ENCODE peak calls at places on chromosome 17, in ten cellular contexts. P is CD4-positive, alpha-beta T cell; C is GM12865; X is AG09319; Z is neural crest cell; A is cardiac muscle cell; K is mammary epithelial cell; I is glutamatergic neuron; E is fibroblast of lung; R is CD8-positive, alpha-beta T cell. Q is an unnamed sample.

GRCh38 chr17:43444223-43445008 is 39.4 kb upstream of the DHX8 start:
- DNase-seq in Z (no peak), E (no peak), R (no peak), K (peak), P (no peak), C (no peak), I (no peak), X (peak), A (no peak), Q (no peak)

GRCh38 chr17:17876959-17877547 is 40.3 kb upstream of the SREBF1 start:
- DNase-seq in Z (no peak), R (no peak), A (peak), I (no peak), K (no peak), C (no peak), P (no peak), X (no peak), E (peak), Q (no peak)

GRCh38 chr17:48037924-48038323 is 327 bp upstream of the COPZ2 start:
- DNase-seq in C (no peak), X (no peak), K (no peak), Z (no peak), R (no peak), E (no peak), I (no peak), A (no peak), P (no peak), Q (no peak)

GRCh38 chr17:34303606-34304005 is 15.6 kb upstream of the CCL8 start:
- DNase-seq in X (no peak), A (no peak), R (no peak), Z (no peak), C (no peak), E (no peak), K (no peak), P (no peak), I (no peak), Q (no peak)

GRCh38 chr17:79944821-79945391 is 90.8 kb downstream of the TBC1D16 start:
- DNase-seq in R (no peak), C (no peak), K (no peak), P (no peak), A (no peak), Z (no peak), E (no peak), I (no peak), X (no peak), Q (no peak)

GRCh38 chr17:49850772-49851386 is 3.0 kb upstream of the TAC4 start:
- DNase-seq in K (no peak), E (no peak), Z (no peak), A (peak), X (no peak), R (peak), C (no peak), I (no peak), P (no peak), Q (no peak)

GRCh38 chr17:35312790-35313711 is 60.4 kb downstream of the SLFN11 start:
- DNase-seq in K (peak), I (peak), P (peak), C (peak), R (peak), E (peak), X (peak), Z (peak), A (peak), Q (peak)

GRCh38 chr17:9644910-9645751 is at the start of gene USP43:
- DNase-seq in E (no peak), P (no peak), A (peak), R (no peak), I (peak), C (no peak), Z (peak), K (peak), X (no peak), Q (peak)

GRCh38 chr17:32805029-32805976 is 71.6 kb downstream of the MYO1D start:
- DNase-seq in R (no peak), A (no peak), I (no peak), P (no peak), C (no peak), E (no peak), Z (no peak), X (no peak), K (peak), Q (no peak)
- TF ChIP-seq CTCF in R (no peak), A (no peak), I (no peak), P (no peak), C (no peak), E (no peak), Z (no peak), X (no peak), K (no peak), Q (no peak)

GRCh38 chr17:73305845-73306836 is 5.7 kb downstream of the CDC42EP4 start:
- DNase-seq in A (no peak), E (no peak), X (no peak), C (no peak), K (no peak), I (no peak), R (no peak), P (no peak), Z (no peak), Q (no peak)

GRCh38 chr17:73304438-73304837 is 7.4 kb downstream of the CDC42EP4 start:
- DNase-seq in E (no peak), K (no peak), C (no peak), I (no peak), Z (no peak), A (no peak), X (no peak), P (no peak), R (no peak), Q (no peak)

GRCh38 chr17:73307130-73307529 is 4.7 kb downstream of the CDC42EP4 start:
- DNase-seq in P (no peak), A (no peak), E (no peak), R (no peak), K (no peak), Z (no peak), C (no peak), I (no peak), X (no peak), Q (no peak)

GRCh38 chr17:73302189-73302588 is 9.6 kb downstream of the CDC42EP4 start:
- DNase-seq in A (no peak), Z (no peak), C (no peak), P (no peak), R (no peak), I (no peak), K (no peak), X (no peak), E (no peak), Q (no peak)

DNA sequence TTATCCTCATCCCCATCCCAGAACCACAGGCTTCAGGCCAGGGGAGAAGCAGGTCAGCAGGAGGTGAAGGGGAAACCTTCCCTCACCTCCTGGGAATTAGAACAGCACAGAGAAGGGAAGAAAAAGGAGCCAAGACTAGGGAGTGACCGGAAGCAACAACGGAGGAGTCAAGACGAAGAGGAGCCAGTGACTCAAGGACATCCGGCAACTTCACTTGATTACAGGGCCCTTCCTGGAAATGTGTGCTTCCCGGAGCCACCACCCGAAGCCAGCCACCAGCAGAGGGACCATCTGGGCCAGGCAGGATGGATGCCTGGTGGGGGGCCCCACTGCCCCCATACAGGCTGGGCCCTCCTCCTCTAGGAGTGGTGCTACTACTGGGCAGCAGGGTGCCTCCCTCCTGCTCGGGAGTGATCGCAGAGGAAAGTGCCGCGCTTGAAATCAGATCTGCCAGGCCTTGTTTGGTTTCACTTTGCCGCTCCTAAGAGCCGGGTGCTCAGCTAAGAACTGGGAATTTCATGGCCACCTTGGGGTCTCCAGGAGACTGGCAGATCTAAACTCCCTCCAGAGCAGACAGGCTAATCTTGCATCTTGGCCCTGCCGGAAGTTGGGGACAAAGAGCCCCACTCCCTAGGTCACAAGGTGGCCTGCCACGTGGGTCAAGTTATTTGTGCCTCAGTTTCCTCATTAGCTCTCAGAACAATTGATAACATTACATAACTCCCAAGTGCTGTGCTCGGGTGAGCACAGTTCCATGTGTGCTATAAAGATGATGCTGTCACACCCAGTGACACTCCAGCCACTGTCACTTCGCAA is 6.6 kb downstream of the CDC42EP4 start:
- DNase-seq in C (no peak), Z (no peak), K (peak), A (peak), P (no peak), E (peak), I (no peak), R (no peak), X (no peak), Q (no peak)
- TF ChIP-seq CTCF in C (no peak), Z (peak), K (peak), A (peak), P (no peak), E (peak), I (no peak), R (no peak), X (peak), Q (no peak)

DNA sequence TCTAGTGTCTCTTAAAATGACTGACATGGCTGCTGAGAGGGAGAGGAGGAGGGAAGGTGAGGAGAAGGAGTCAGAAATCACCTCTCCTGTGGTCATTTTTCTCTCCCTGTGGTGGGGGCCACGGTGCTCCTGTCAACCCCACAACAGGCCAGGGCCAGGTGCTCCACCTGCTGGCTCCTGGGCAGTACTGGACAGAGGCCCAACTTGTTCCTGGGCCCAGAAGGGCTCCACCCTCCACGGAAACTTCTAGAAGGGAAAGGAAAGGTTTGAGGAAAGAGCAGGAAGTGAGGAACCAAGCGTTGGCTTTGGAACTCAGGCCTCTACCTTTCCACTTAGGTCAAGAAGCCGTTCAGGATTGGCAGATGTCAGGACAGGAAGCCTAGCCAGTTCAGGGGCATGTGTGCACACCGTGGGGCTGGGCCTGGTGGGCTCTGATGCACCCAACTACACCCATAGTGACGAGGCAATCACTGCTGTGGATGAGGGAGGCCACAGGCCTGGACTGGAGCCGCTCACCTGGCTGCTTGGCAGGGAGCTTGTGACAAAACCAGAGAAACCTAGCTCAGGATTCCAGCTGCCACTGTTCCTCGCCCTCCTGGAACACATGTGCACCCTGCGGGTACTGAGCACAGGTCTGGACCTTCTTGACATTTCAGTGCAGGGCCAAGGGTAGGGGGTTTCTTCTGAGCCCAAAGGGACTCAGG is 36.1 kb downstream of the WNT3 start:
- DNase-seq in C (peak), I (no peak), A (peak), X (no peak), R (no peak), P (no peak), Z (no peak), E (no peak), K (peak), Q (peak)
- TF ChIP-seq CTCF in C (peak), I (no peak), A (peak), X (peak), R (peak), P (no peak), Z (peak), E (peak), K (peak), Q (peak)

GRCh38 chr17:6713130-6713917 is at the start of gene SLC13A5:
- DNase-seq in P (no peak), I (peak), E (peak), X (no peak), Z (peak), A (peak), R (no peak), C (no peak), K (peak), Q (peak)
- TF ChIP-seq CTCF in P (no peak), I (peak), E (peak), X (peak), Z (peak), A (peak), R (no peak), C (no peak), K (peak), Q (peak)

GRCh38 chr17:57903961-57904360 is 51.3 kb downstream of the CUEDC1 start:
- DNase-seq in Z (no peak), I (no peak), C (no peak), P (no peak), E (no peak), X (no peak), R (no peak), A (no peak), K (no peak), Q (no peak)

GRCh38 chr17:57905875-57906455 is 49.2 kb downstream of the CUEDC1 start:
- DNase-seq in P (no peak), C (peak), I (no peak), K (no peak), X (no peak), A (no peak), Z (no peak), E (no peak), R (no peak), Q (no peak)

GRCh38 chr17:57908278-57908677 is 46.9 kb downstream of the CUEDC1 start:
- DNase-seq in Z (no peak), A (no peak), X (no peak), P (no peak), I (no peak), K (no peak), C (no peak), R (no peak), E (no peak), Q (no peak)

GRCh38 chr17:57909548-57909947 is 45.7 kb downstream of the CUEDC1 start:
- DNase-seq in R (no peak), A (no peak), X (no peak), C (no peak), K (no peak), P (no peak), I (no peak), Z (no peak), E (no peak), Q (no peak)

DNA sequence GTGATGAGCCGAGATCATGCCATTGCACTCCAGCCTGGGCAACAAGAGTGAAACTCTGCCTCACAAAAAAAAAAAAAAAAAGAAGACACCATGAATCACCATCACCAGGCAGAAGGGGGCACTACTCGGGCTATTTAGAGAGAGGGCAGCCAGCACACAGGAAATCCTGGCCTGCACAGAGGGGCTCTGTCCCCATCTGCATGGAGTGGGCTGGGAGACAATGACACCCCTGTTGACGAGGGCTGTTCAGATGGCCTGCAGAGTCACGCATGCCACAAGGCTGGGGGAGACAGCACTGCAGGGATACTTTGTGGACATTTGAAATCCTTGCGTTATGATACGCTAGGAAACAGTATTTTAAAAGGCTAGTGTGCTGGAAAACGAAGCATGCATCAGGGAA is 48.3 kb downstream of the CUEDC1 start:
- DNase-seq in C (peak), Z (peak), K (no peak), P (no peak), X (no peak), R (no peak), E (no peak), I (no peak), A (peak), Q (no peak)
- TF ChIP-seq CTCF in C (peak), Z (no peak), K (peak), P (no peak), X (no peak), R (no peak), E (peak), I (no peak), A (peak), Q (no peak)

DNA sequence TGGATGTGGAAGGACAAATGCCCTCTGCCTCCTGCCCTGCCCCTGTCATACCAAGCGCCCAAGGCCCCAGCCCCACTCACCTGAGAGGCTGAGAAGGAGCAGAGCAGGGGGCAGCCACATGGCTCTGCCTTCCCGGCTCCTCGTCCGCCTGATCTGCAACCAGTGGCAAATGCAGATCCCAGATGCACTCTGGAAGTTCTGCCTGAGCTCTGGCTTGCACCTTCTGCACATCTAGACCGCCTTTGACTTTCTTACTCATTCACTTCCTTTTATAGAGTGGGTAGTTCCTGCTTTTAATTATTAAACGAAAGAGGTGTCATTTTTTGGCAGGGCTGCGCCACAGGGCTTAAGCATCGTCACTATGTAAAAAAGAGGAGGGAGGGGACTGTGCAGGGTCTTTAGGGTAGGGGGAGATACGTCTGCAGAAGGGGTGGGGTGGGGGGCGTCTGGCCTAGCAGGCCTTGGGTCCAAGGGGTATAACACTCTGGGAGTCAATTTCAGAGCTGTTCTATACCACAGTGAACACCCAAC is at the start of gene CD300LB:
- DNase-seq in I (no peak), X (no peak), P (no peak), Z (no peak), R (no peak), E (no peak), K (no peak), A (no peak), C (no peak), Q (no peak)
- TF ChIP-seq CTCF in I (no peak), X (no peak), P (no peak), Z (no peak), R (no peak), E (no peak), K (no peak), A (no peak), C (no peak), Q (no peak)

DNA sequence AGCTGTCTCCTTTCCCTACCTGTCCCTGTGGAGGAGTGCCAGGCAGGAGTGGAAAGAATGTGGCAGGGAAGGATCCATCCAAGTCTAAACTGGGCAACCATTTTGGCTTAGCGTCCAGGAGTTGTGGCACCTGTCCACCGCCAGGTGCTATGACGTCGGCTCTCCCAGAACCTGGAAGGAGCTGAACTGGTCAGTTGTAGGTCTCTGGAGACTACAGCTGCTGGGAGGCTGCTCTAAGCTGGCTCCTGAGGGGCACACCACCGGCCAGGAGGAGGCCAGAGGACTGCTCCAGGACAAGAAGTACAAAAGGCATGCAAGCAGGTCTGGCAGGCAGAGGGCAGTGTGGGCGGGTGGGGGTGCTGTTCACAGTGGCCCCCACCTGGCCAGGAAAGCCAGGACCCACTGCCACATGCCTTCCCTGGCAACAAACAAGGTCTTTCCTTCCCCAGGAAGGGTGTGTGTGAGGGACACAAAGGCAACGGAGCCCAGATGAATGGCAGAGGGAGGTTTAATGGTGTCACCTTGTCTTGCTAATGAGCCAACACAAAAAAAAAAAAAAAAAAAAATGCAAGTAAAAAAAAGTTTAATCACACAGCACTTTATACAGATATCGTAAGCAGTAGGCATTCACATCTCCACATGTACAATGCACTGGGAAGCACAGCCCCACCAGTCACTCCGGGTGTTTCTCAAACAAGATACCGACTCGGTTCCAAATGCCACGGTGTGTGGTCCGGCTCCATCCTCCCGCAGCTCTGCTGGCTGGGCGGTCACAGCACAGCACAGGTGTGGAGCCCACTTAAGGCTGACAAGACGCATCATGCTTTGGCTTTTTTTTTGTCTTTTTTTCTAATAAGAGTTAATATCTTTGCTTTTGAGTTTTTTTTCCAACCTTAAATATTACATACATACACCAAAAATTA is 4.8 kb downstream of the SPHK1 start:
- DNase-seq in X (no peak), C (no peak), I (no peak), Z (no peak), R (no peak), E (no peak), K (peak), A (no peak), P (no peak), Q (no peak)
- TF ChIP-seq CTCF in X (no peak), C (no peak), I (no peak), Z (no peak), R (no peak), E (no peak), K (peak), A (no peak), P (no peak), Q (no peak)

GRCh38 chr17:29867643-29868181 is 62.3 kb downstream of the SSH2 start:
- DNase-seq in E (peak), I (no peak), Z (no peak), C (no peak), R (no peak), A (peak), P (no peak), K (no peak), X (no peak), Q (no peak)
- TF ChIP-seq CTCF in E (peak), I (no peak), Z (peak), C (no peak), R (no peak), A (peak), P (peak), K (peak), X (peak), Q (peak)

Q was measured in GM13977.